ENCODE peak calls at places on chromosomes 4 and X, in four cellular contexts. Z is neural progenitor cell, N is ovary, W is gastrocnemius medialis. J is an unnamed sample.

GRCh38 chr4:73729534-73730165 is 10.7 kb upstream of the CXCL8 start:
- DNase-seq in W (peak; percentile 45), Z (peak; percentile 66), N (peak; percentile 29), J (peak; percentile 85)

GRCh38 chr4:136383126-136383525 is 1149.2 kb downstream of the PCDH18 start:
- DNase-seq in N (no peak), W (no peak), Z (no peak), J (no peak)

GRCh38 chr4:144634978-144635747 is 10.8 kb upstream of the HHIP start:
- DNase-seq in N (no peak), Z (no peak), W (no peak), J (no peak)

GRCh38 chr4:148238086-148238485 is 204.1 kb downstream of the NR3C2 start:
- DNase-seq in W (no peak), N (no peak), Z (no peak), J (no peak)

GRCh38 chrX:42708222-42708621 is 69.7 kb downstream of the PPP1R2C start:
- DNase-seq in Z (no peak), W (no peak), N (no peak), J (no peak)

GRCh38 chr4:48943387-48943786 is 36.8 kb upstream of the OCIAD2 start:
- DNase-seq in W (no peak), N (no peak), Z (no peak), J (no peak)

GRCh38 chrX:2931612-2932011 is 2.5 kb upstream of the ARSD start:
- DNase-seq in N (no peak), Z (peak; percentile 21), W (no peak), J (no peak)

GRCh38 chrX:40887476-40887875 is 152.1 kb upstream of the MED14 start:
- DNase-seq in W (no peak), N (no peak), Z (no peak), J (no peak)

GRCh38 chrX:994780-995179 is 217.7 kb downstream of the CRLF2 start:
- DNase-seq in N (no peak), W (no peak), Z (no peak), J (no peak)

GRCh38 chrX:17017134-17017533 is 70.7 kb downstream of the REPS2 start:
- DNase-seq in Z (no peak), W (no peak), N (no peak), J (no peak)

GRCh38 chr4:126790633-126791032 is 842.1 kb upstream of the INTU start:
- DNase-seq in Z (no peak), N (no peak), W (no peak), J (no peak)

GRCh38 chr4:135382280-135382679 is 1180.7 kb upstream of the PABPC4L start:
- DNase-seq in Z (no peak), N (no peak), W (no peak), J (no peak)

GRCh38 chr4:101621120-101621519 is 169.4 kb upstream of the BANK1 start:
- DNase-seq in Z (no peak), N (no peak), W (no peak), J (no peak)

GRCh38 chr4:93480452-93480851 is 348.1 kb upstream of the ATOH1 start:
- DNase-seq in W (no peak), Z (no peak), N (no peak), J (no peak)

GRCh38 chrX:81174286-81174685 is 27.4 kb downstream of the HMGN5 start:
- DNase-seq in N (no peak), W (no peak), Z (no peak), J (no peak)

GRCh38 chr4:71713611-71714203 is 70.2 kb downstream of the GC start:
- DNase-seq in N (no peak), Z (peak; percentile 23), W (no peak), J (no peak)

GRCh38 chr4:183478123-183478522 is 26.7 kb upstream of the ING2 start:
- DNase-seq in N (no peak), Z (no peak), W (no peak), J (no peak)

GRCh38 chr4:8052160-8052691 is 106.4 kb downstream of the ABLIM2 start:
- DNase-seq in N (no peak), Z (no peak), W (peak; percentile 46), J (no peak)

GRCh38 chr4:188201851-188202250 is 62.6 kb downstream of the TRIML1 start:
- DNase-seq in Z (no peak), W (no peak), N (no peak), J (no peak)

GRCh38 chr4:169070895-169071218 is 60.8 kb upstream of the CBR4 start:
- DNase-seq in Z (no peak), N (no peak), W (no peak), J (no peak)

GRCh38 chr4:53967971-53968370 is 96.4 kb downstream of the CHIC2 start:
- DNase-seq in Z (no peak), N (no peak), W (no peak), J (no peak)

GRCh38 chr4:8439168-8439567 is 1.4 kb downstream of the ACOX3 start:
- DNase-seq in W (no peak), Z (no peak), N (no peak), J (no peak)

GRCh38 chr4:163201358-163201757 is 34.7 kb upstream of the NAF1 start:
- DNase-seq in Z (no peak), N (no peak), W (no peak), J (no peak)

GRCh38 chr4:20311863-20312262 is 60.2 kb downstream of the SLIT2 start:
- DNase-seq in N (no peak), Z (no peak), W (no peak), J (no peak)

GRCh38 chr4:14264437-14264836 is 636.9 kb upstream of the BOD1L1 start:
- DNase-seq in Z (no peak), N (no peak), W (no peak), J (no peak)

GRCh38 chr4:95388911-95389310 is 159.9 kb downstream of the UNC5C start:
- DNase-seq in Z (no peak), N (no peak), W (no peak), J (no peak)

GRCh38 chr4:7330811-7331681 is 103.7 kb downstream of the PSAPL1 start:
- DNase-seq in N (no peak), W (no peak), Z (no peak), J (no peak)

GRCh38 chr4:96521046-96521536 is 681.2 kb downstream of the PDHA2 start:
- DNase-seq in N (no peak), Z (no peak), W (no peak), J (no peak)

GRCh38 chrX:106862972-106863688 is 40.0 kb downstream of the RIPPLY1 start:
- DNase-seq in W (no peak), N (no peak), Z (peak; percentile 29), J (no peak)

DNA sequence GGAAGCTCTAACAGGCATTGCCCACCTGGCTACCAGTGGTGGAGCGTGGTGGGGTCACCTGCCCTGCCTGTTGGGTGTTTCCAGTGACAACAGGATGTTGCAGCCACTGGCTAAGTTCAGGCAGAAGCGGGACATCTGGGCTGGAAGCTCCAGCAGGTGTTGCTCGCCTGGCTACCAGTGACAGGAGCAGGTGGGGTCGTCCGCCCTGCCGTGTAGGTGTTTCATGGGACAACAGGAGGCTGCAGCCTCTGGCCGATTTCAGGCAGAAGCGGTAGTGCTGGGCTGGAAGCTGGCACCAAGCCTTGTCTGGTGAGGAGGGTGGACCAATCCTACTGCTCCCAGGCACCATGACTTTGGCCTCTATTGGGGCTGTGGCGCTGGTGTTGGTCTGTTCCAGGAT is 39.4 kb downstream of the RIPPLY1 start:
- DNase-seq in N (no peak), Z (no peak), W (no peak), J (no peak)
- H3K27me3 ChIP-seq in N (no peaks in the 10 kb centered on the region), Z (no peaks in the 10 kb centered on the region), W (no peaks in the 10 kb centered on the region), J (no peaks in the 10 kb centered on the region)

GRCh38 chr4:185016101-185016940 is 2.0 kb upstream of the HELT start:
- DNase-seq in W (no peak), Z (peak; percentile 65), N (no peak), J (no peak)
- H3K27me3 ChIP-seq in W (peaks cover 84% of the 10 kb centered on the region), Z (peaks cover 100% of the 10 kb centered on the region), N (no peaks in the 10 kb centered on the region), J (peaks cover 19% of the 10 kb centered on the region)

GRCh38 chr4:147085796-147086195 is 140.1 kb upstream of the TTC29 start:
- DNase-seq in W (no peak), N (no peak), Z (no peak), J (no peak)

GRCh38 chr4:147088141-147088540 is 142.5 kb upstream of the TTC29 start:
- DNase-seq in Z (no peak), N (no peak), W (no peak), J (no peak)

GRCh38 chr4:147094228-147094627 is 148.6 kb upstream of the TTC29 start:
- DNase-seq in Z (no peak), W (no peak), N (no peak), J (no peak)

GRCh38 chr4:147093206-147093605 is 147.5 kb upstream of the TTC29 start:
- DNase-seq in W (no peak), N (no peak), Z (no peak), J (no peak)

DNA sequence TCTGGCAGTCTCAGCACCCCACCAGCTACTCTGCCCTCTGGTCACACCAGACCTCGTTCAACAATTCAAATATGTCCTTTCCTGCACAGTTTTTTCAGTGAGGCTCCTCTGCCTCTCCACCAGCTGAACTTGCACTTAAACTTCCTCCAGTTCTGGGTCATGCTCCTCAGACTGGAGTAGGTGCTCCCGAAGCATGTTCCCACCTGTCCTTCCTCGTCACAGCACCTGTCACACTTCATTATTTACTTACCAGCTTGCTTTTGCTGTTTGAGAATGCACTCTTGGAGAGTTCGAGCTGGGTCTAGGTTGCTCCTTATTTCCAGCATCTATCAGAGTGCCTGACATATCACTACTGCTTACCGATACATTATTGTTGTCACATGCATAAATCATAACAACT is 144.8 kb upstream of the TTC29 start:
- DNase-seq in W (no peak), Z (no peak), N (no peak), J (no peak)
- H3K27me3 ChIP-seq in W (no peaks in the 10 kb centered on the region), Z (no peaks in the 10 kb centered on the region), N (no peaks in the 10 kb centered on the region), J (no peaks in the 10 kb centered on the region)

GRCh38 chrX:63282828-63283227 is 68.3 kb downstream of the SPIN4 start:
- DNase-seq in N (no peak), Z (no peak), W (no peak), J (no peak)

GRCh38 chrX:63282077-63282476 is 69.1 kb downstream of the SPIN4 start:
- DNase-seq in Z (no peak), N (no peak), W (no peak), J (no peak)

GRCh38 chrX:63283331-63283730 is 67.8 kb downstream of the SPIN4 start:
- DNase-seq in W (no peak), Z (no peak), N (no peak), J (no peak)

GRCh38 chrX:63281465-63281864 is 69.7 kb downstream of the SPIN4 start:
- DNase-seq in N (no peak), Z (no peak), W (no peak), J (no peak)
- H3K27me3 ChIP-seq in N (no peaks in the 10 kb centered on the region), Z (no peaks in the 10 kb centered on the region), W (no peaks in the 10 kb centered on the region), J (no peaks in the 10 kb centered on the region)

GRCh38 chr4:576245-576821 is at the start of gene TMEM271:
- DNase-seq in N (no peak), W (no peak), Z (peak; percentile 24), J (no peak)
- H3K27me3 ChIP-seq in N (no peaks in the 10 kb centered on the region), W (peaks cover 59% of the 10 kb centered on the region), Z (peaks cover 99% of the 10 kb centered on the region), J (peaks cover 93% of the 10 kb centered on the region)

DNA sequence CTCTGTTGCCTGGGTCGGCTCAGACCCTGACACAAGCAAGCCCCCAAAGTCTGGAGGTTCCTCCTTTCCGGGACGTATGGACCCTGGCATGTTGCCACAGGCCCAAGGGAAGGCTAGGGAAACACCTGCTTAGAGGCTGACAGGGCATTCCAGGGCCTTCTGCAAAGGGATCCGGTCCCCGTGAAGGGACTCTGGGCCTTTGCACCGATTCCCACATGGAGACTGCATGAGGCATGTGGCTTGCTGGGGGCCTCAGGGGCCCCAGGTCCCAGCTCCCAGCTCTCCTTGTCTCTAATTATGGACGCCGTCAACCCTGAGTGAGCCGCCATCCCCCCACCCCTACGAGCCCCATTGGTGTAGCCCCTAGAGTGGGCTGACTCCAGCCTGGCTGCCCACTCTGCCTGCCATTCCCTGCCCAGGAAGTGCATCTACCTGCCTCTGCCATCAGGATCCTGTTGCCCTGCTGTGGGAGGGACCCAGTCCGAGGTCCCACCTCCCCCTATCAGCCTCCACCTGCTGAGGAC is 4.2 kb upstream of the RGS12 start:
- DNase-seq in W (no peak), Z (no peak), N (no peak), J (no peak)
- H3K27me3 ChIP-seq in W (no peaks in the 10 kb centered on the region), Z (no peaks in the 10 kb centered on the region), N (no peaks in the 10 kb centered on the region), J (peaks cover 35% of the 10 kb centered on the region)